ENCODE peak calls at places on chromosomes 4 and X, in seven cellular contexts. D is HFF-Myc; N is iPS DF 19.7; T is stimulated activated naive B cell treated with anti-CD40 and anti-IgM and Interleukin-4, amounts not matched to agents 10 μg/mL and 1 μg/mL and 100 μg/mL, for 72 hours; I is hepatocyte; L is M059J; H is breast epithelium. X is an unnamed sample.

GRCh38 chr4:184432127-184432922 is 42.0 kb downstream of the IRF2 start:
- DNase-seq in L (no peak), T (no peak), H (no peak), I (no peak), D (no peak), N (no peak), X (no peak)

GRCh38 chrX:102546818-102547493 is 30.4 kb upstream of the TMSB15A start:
- DNase-seq in H (no peak), D (no peak), N (no peak), I (no peak), T (no peak), L (peak; percentile 2), X (no peak)

GRCh38 chr4:158805628-158806471 is 37.0 kb downstream of the FNIP2 start:
- DNase-seq in H (peak; percentile 22), N (no peak), T (no peak), L (no peak), D (no peak), I (peak; percentile 76), X (no peak)

GRCh38 chrX:39675619-39676018 is 422.1 kb downstream of the BCOR start:
- DNase-seq in N (no peak), L (peak; percentile 18), D (no peak), I (no peak), H (no peak), T (no peak), X (no peak)

GRCh38 chr4:183960912-183961569 is 55.9 kb downstream of the STOX2 start:
- DNase-seq in H (no peak), L (peak; percentile 5), T (no peak), N (no peak), I (no peak), D (no peak), X (no peak)

GRCh38 chrX:41677661-41678060 is 11.1 kb upstream of the GPR34 start:
- DNase-seq in I (no peak), L (peak; percentile 5), N (no peak), D (no peak), T (no peak), H (no peak), X (no peak)

GRCh38 chr4:162360369-162361149 is 196.8 kb upstream of the FSTL5 start:
- DNase-seq in I (no peak), L (no peak), H (no peak), D (no peak), N (no peak), T (no peak), X (no peak)

GRCh38 chrX:1395646-1396216 is 3.8 kb upstream of the SLC25A6 start:
- DNase-seq in L (no peak), H (no peak), N (no peak), I (no peak), T (no peak), D (no peak), X (no peak)

GRCh38 chrX:14528629-14529287 is 578 bp upstream of the GLRA2 start:
- DNase-seq in L (peak; percentile 54), H (peak; percentile 20), T (peak; percentile 18), D (peak; percentile 9), I (peak; percentile 71), N (peak; percentile 2), X (no peak)

GRCh38 chr4:77931452-77932135 is 69.0 kb downstream of the MRPL1 start:
- DNase-seq in I (no peak), N (no peak), H (no peak), D (no peak), T (no peak), L (peak; percentile 54), X (peak; percentile 78)

GRCh38 chrX:21305799-21306336 is 68.3 kb upstream of the CNKSR2 start:
- DNase-seq in D (no peak), T (no peak), N (no peak), I (no peak), L (no peak), H (no peak), X (no peak)

GRCh38 chr4:169238445-169238844 is 32.3 kb downstream of the SH3RF1 start:
- DNase-seq in N (no peak), H (no peak), T (no peak), D (no peak), I (no peak), L (peak; percentile 79), X (no peak)

GRCh38 chr4:135434936-135435335 is 1233.3 kb upstream of the PABPC4L start:
- DNase-seq in T (no peak), H (no peak), D (no peak), N (no peak), L (peak; percentile 62), I (peak; percentile 4), X (no peak)

GRCh38 chr4:171022698-171023378 is 790.4 kb upstream of the GALNTL6 start:
- DNase-seq in D (no peak), T (no peak), I (no peak), N (no peak), H (no peak), L (no peak), X (no peak)

GRCh38 chr4:893276-893994 is 38.7 kb downstream of the GAK start:
- DNase-seq in T (no peak), I (no peak), N (no peak), L (no peak), H (no peak), D (no peak), X (no peak)

GRCh38 chr4:158722291-158722916 is 792 bp downstream of the PPID start:
- DNase-seq in T (no peak), L (peak; percentile 29), H (no peak), I (peak; percentile 64), D (peak; percentile 31), N (no peak), X (peak; percentile 7)

GRCh38 chr4:66178901-66179300 is 508.6 kb upstream of the EPHA5 start:
- DNase-seq in I (no peak), H (no peak), N (no peak), T (no peak), D (no peak), L (peak; percentile 90), X (peak; percentile 30)

GRCh38 chrX:9234315-9234714 is 200.4 kb upstream of the FAM9B start:
- DNase-seq in D (no peak), L (no peak), N (no peak), I (no peak), T (no peak), H (no peak), X (no peak)

GRCh38 chrX:8048466-8048865 is 121.3 kb upstream of the PNPLA4 start:
- DNase-seq in I (no peak), T (no peak), L (no peak), N (no peak), H (no peak), D (no peak), X (no peak)

GRCh38 chrX:29295987-29296680 is 708.9 kb downstream of the IL1RAPL1 start:
- DNase-seq in L (peak; percentile 34), I (no peak), H (no peak), T (no peak), D (no peak), N (no peak), X (peak; percentile 28)

GRCh38 chrX:776061-776460 is 145.5 kb downstream of the SHOX start:
- DNase-seq in N (no peak), H (no peak), T (no peak), L (no peak), D (no peak), I (no peak), X (no peak)

GRCh38 chr4:184529283-184529682 is 54.9 kb upstream of the IRF2 start:
- DNase-seq in N (no peak), L (peak; percentile 73), H (peak; percentile 67), I (no peak), T (no peak), D (no peak), X (no peak)

GRCh38 chr4:112182604-112183003 is 37.4 kb downstream of the FAM241A start:
- DNase-seq in D (no peak), L (no peak), H (no peak), N (no peak), I (no peak), T (no peak), X (no peak)

GRCh38 chr4:6200011-6200921 is at the start of gene JAKMIP1:
- DNase-seq in L (peak; percentile 30), H (no peak), I (peak; percentile 88), D (no peak), T (peak; percentile 72), N (no peak), X (no peak)

GRCh38 chr4:3792813-3793212 is 26.6 kb downstream of the ADRA2C start:
- DNase-seq in D (no peak), N (peak; percentile 33), I (no peak), H (no peak), L (no peak), T (no peak), X (no peak)

GRCh38 chr4:103010827-103011226 is 8.7 kb downstream of the SLC9B1 start:
- DNase-seq in D (no peak), L (no peak), T (no peak), N (no peak), H (no peak), I (peak; percentile 8), X (no peak)

GRCh38 chr4:7101692-7102515 is 34.0 kb upstream of the GRPEL1 start:
- DNase-seq in L (peak; percentile 63), D (no peak), I (peak; percentile 80), N (no peak), H (peak; percentile 64), T (peak; percentile 39), X (peak; percentile 38)

GRCh38 chr4:54322817-54323417 is 93.8 kb downstream of the PDGFRA start:
- DNase-seq in I (peak; percentile 88), L (peak; percentile 64), H (peak; percentile 52), N (peak; percentile 67), T (peak; percentile 37), D (peak; percentile 20), X (peak; percentile 24)

GRCh38 chr4:26622913-26623312 is 39.0 kb downstream of the TBC1D19 start:
- DNase-seq in N (no peak), D (no peak), I (no peak), L (no peak), H (no peak), T (no peak), X (no peak)

GRCh38 chrX:155056877-155057792 is 13.8 kb downstream of the CMC4 start:
- DNase-seq in T (peak; percentile 16), H (peak; percentile 58), I (peak; percentile 66), N (peak; percentile 48), L (peak; percentile 80), D (peak; percentile 42), X (peak; percentile 29)

GRCh38 chr4:74311696-74312313 is 3.5 kb downstream of the EPGN start:
- DNase-seq in L (peak; percentile 68), H (no peak), D (peak; percentile 27), T (no peak), N (no peak), I (peak; percentile 78), X (no peak)

GRCh38 chr4:8381814-8382581 is 58.5 kb downstream of the ACOX3 start:
- DNase-seq in L (no peak), I (no peak), D (no peak), N (no peak), T (no peak), H (no peak), X (no peak)

GRCh38 chr4:24856586-24856985 is 56.3 kb downstream of the CCDC149 start:
- DNase-seq in D (peak; percentile 54), T (no peak), I (no peak), N (no peak), H (no peak), L (peak; percentile 87), X (peak; percentile 10)

GRCh38 chrX:77628294-77629025 is 157.6 kb downstream of the ATRX start:
- DNase-seq in D (no peak), H (no peak), L (peak; percentile 3), I (no peak), T (no peak), N (no peak), X (peak; percentile 12)

GRCh38 chr4:128682942-128683666 is 126.4 kb upstream of the JADE1 start:
- DNase-seq in N (peak; percentile 89), L (no peak), D (no peak), I (no peak), T (no peak), H (no peak), X (no peak)

GRCh38 chr4:25290490-25291067 is 22.0 kb upstream of the ZCCHC4 start:
- DNase-seq in D (no peak), N (no peak), L (no peak), T (no peak), I (peak; percentile 54), H (no peak), X (no peak)

X was measured in HCEC 1CT.